ENCODE peak calls at places on chromosomes 11 and 22, in five cellular contexts. One of them, this sample, is unnamed.

GRCh38 chr11:85752201-85752889 is 58.6 kb downstream of the SYTL2 start:
- DNase-seq in H1: no peak
- DNase-seq in HCT116: no peak
- DNase-seq in HepG2: no peak
- DNase-seq in GM12878: no peak
- DNase-seq in this sample: no peak

GRCh38 chr11:78339483-78339882 is 78.1 kb downstream of the GAB2 start:
- DNase-seq in GM12878: no peak
- DNase-seq in HCT116: no peak
- DNase-seq in H1: no peak
- DNase-seq in HepG2: no peak
- DNase-seq in this sample: no peak

GRCh38 chr22:22908941-22909604 is 21.5 kb downstream of the IGLL5 start:
- DNase-seq in HepG2: no peak
- DNase-seq in HCT116: no peak
- DNase-seq in H1: no peak
- DNase-seq in GM12878: no peak
- DNase-seq in this sample: no peak

GRCh38 chr11:111334495-111335123 is 36.3 kb downstream of the POU2AF3 start:
- DNase-seq in HepG2: peak; percentile 99
- DNase-seq in GM12878: no peak
- DNase-seq in HCT116: no peak
- DNase-seq in H1: no peak
- DNase-seq in this sample: no peak

GRCh38 chr11:134533511-134533910 is 121.5 kb upstream of the B3GAT1 start:
- DNase-seq in HCT116: no peak
- DNase-seq in GM12878: no peak
- DNase-seq in H1: no peak
- DNase-seq in HepG2: no peak
- DNase-seq in this sample: no peak

GRCh38 chr11:62689421-62690183 is at the start of gene LRRN4CL:
- DNase-seq in H1: no peak
- DNase-seq in GM12878: no peak
- DNase-seq in HCT116: no peak
- DNase-seq in HepG2: no peak
- DNase-seq in this sample: no peak

GRCh38 chr11:283405-284080 is 5.3 kb downstream of the NLRP6 start:
- DNase-seq in H1: peak; percentile 33
- DNase-seq in HCT116: no peak
- DNase-seq in GM12878: no peak
- DNase-seq in HepG2: no peak
- DNase-seq in this sample: no peak

GRCh38 chr11:126647735-126648134 is 292.2 kb downstream of the ST3GAL4 start:
- DNase-seq in HCT116: peak; percentile 2
- DNase-seq in H1: no peak
- DNase-seq in HepG2: no peak
- DNase-seq in GM12878: no peak
- DNase-seq in this sample: no peak

GRCh38 chr11:39932996-39933395 is 1526.5 kb downstream of the LRRC4C start:
- DNase-seq in HepG2: no peak
- DNase-seq in HCT116: no peak
- DNase-seq in GM12878: no peak
- DNase-seq in H1: no peak
- DNase-seq in this sample: no peak

GRCh38 chr11:126318642-126319373 is 14.9 kb downstream of the DCPS start:
- DNase-seq in H1: no peak
- DNase-seq in HCT116: no peak
- DNase-seq in GM12878: peak; percentile 55
- DNase-seq in HepG2: no peak
- DNase-seq in this sample: no peak

GRCh38 chr11:773425-773824 is 3.9 kb downstream of the GATD1 start:
- DNase-seq in HCT116: no peak
- DNase-seq in HepG2: no peak
- DNase-seq in H1: no peak
- DNase-seq in GM12878: no peak
- DNase-seq in this sample: no peak

GRCh38 chr11:73463359-73463758 is 87.2 kb downstream of the RELT start:
- DNase-seq in HCT116: no peak
- DNase-seq in HepG2: no peak
- DNase-seq in GM12878: no peak
- DNase-seq in H1: no peak
- DNase-seq in this sample: no peak

GRCh38 chr11:33310720-33311500 is 53.7 kb downstream of the HIPK3 start:
- DNase-seq in HepG2: no peak
- DNase-seq in H1: no peak
- DNase-seq in HCT116: no peak
- DNase-seq in GM12878: no peak
- DNase-seq in this sample: peak; percentile 28

GRCh38 chr11:38594881-38595280 is 1996.8 kb upstream of the RAG2 start:
- DNase-seq in GM12878: no peak
- DNase-seq in HepG2: no peak
- DNase-seq in HCT116: no peak
- DNase-seq in H1: no peak
- DNase-seq in this sample: no peak

DNA sequence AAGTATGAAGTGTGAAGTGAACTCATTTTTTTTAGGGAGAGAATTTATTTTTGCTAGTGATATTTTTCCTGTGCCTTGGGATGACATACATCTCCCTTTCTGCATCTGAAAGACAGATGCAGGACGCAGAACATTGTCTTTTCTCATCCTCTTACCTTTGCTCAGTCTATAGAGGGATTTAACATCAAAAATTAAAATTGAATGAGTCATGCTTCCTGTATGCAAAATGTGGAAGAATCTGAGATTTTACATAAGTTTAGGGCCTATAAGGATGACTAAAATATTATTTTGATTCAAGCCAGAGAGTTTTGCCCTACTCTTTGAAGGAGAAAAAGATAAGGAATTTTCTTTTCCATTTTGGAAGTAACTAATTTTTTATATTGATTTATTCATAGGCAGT is 27.3 kb downstream of the XRCC6 start:
- DNase-seq in HepG2: no peak
- DNase-seq in GM12878: no peak
- DNase-seq in H1: no peak
- DNase-seq in HCT116: no peak
- DNase-seq in this sample: no peak
- TF ChIP-seq ZNF274 in HepG2: no peak
- TF ChIP-seq ZNF274 in GM12878: no peak
- TF ChIP-seq ZNF274 in H1: no peak
- TF ChIP-seq ZNF274 in HCT116: no peak
- TF ChIP-seq ZNF274 in this sample: no peak

GRCh38 chr22:26857169-26857568 is 199.8 kb downstream of the MIAT start:
- DNase-seq in HepG2: no peak
- DNase-seq in H1: peak; percentile 43
- DNase-seq in GM12878: no peak
- DNase-seq in HCT116: no peak
- DNase-seq in this sample: no peak

DNA sequence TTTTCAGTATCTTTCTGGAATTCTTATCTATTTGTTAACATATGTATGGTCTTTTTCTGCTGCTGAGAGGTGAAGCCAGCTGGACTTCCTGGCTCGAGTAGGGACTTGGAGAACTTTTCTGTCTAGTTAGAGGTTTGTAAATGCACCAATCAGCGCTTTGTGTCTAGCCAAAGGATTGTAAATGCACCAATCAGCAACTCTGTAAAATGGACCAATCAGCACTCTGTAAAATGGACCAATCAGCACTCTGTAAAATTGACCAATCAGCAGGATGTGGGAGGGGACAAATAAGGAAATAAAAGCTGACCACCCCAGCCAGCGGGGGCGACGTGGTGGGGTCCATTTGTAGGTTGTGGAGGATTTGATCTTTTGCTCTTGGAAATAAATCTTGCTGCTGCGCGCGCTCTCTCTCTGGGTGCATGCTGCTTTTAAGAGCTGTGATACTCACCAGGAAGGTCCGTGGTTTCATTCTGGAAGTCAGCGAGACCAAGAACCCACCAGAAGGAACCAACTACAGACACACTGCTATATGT is 202.9 kb downstream of the MIAT start:
- DNase-seq in HCT116: no peak
- DNase-seq in H1: peak; percentile 27
- DNase-seq in GM12878: no peak
- DNase-seq in HepG2: no peak
- DNase-seq in this sample: no peak
- H3K9me3 ChIP-seq in HCT116: no peaks in the 10 kb centered on the region
- H3K9me3 ChIP-seq in H1: no peaks in the 10 kb centered on the region
- H3K9me3 ChIP-seq in GM12878: no peaks in the 10 kb centered on the region
- H3K9me3 ChIP-seq in HepG2: no peaks in the 10 kb centered on the region
- H3K9me3 ChIP-seq in this sample: peaks cover 9% of the 10 kb centered on the region

GRCh38 chr11:19958218-19958617 is 202.1 kb downstream of the DBX1 start:
- DNase-seq in HCT116: no peak
- DNase-seq in GM12878: no peak
- DNase-seq in HepG2: no peak
- DNase-seq in H1: no peak
- DNase-seq in this sample: no peak
- H3K4me3 ChIP-seq in HCT116: no peak overlapping the region
- H3K4me3 ChIP-seq in GM12878: no peak overlapping the region
- H3K4me3 ChIP-seq in HepG2: no peak overlapping the region
- H3K4me3 ChIP-seq in H1: no peak overlapping the region
- H3K4me3 ChIP-seq in this sample: no peak overlapping the region

GRCh38 chr11:117684111-117684510 is 112.9 kb downstream of the DSCAML1 start:
- DNase-seq in H1: no peak
- DNase-seq in GM12878: no peak
- DNase-seq in HCT116: no peak
- DNase-seq in HepG2: no peak
- DNase-seq in this sample: no peak
- TF ChIP-seq ZNF274 in H1: no peak
- TF ChIP-seq ZNF274 in GM12878: no peak
- TF ChIP-seq ZNF274 in HCT116: no peak
- TF ChIP-seq ZNF274 in HepG2: no peak
- TF ChIP-seq ZNF274 in this sample: no peak

DNA sequence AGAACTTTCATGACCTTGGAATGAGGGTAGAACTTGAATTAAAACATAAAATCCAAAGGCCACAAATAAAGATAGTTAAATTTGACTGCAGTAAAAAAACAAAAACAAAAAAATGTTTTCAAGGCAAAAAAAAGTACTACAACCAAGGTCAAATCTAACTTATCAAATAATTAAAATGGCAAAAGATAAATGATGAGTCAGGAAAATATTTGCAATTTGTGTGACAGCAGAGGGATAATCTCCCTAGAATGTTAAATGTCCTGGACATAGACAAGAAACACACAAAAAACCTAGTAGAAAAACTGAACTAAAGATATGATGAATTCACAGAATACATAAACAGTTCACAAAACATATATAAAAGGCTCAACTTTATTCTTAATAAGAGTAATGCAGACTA is 110.2 kb upstream of the TEAD1 start:
- DNase-seq in GM12878: no peak
- DNase-seq in H1: no peak
- DNase-seq in HCT116: no peak
- DNase-seq in HepG2: no peak
- DNase-seq in this sample: no peak
- H3K9me3 ChIP-seq in GM12878: no peaks in the 10 kb centered on the region
- H3K9me3 ChIP-seq in H1: peaks cover 8% of the 10 kb centered on the region
- H3K9me3 ChIP-seq in HCT116: no peaks in the 10 kb centered on the region
- H3K9me3 ChIP-seq in HepG2: no peaks in the 10 kb centered on the region
- H3K9me3 ChIP-seq in this sample: no peaks in the 10 kb centered on the region

This sample was measured in NT2/D1.